ENCODE peak calls at places on chromosomes 7 and 10, in ten cellular contexts. One of them, this sample, is unnamed.

GRCh38 chr7:28151965-28152364 is 28.6 kb downstream of the JAZF1 start:
- DNase-seq in AG09309: no peak
- DNase-seq in GM19239: no peak
- DNase-seq in brain microvascular endothelial cell: peak
- DNase-seq in T-helper 2 cell: peak
- DNase-seq in fibroblast of mammary gland: peak
- DNase-seq in stimulated activated CD8-positive, alpha-beta memory T cell treated with anti-CD3 and anti-CD28 coated beads, Interleukin-7, amount 100 ng/mL, for 4 hours: no peak
- DNase-seq in GM04504: no peak
- DNase-seq in lower leg skin: no peak
- DNase-seq in SK-N-SH: no peak
- DNase-seq in this sample: no peak

GRCh38 chr7:99407849-99408346 is 499 bp downstream of the PDAP1 start:
- DNase-seq in AG09309: peak
- DNase-seq in GM19239: no peak
- DNase-seq in brain microvascular endothelial cell: peak
- DNase-seq in T-helper 2 cell: peak
- DNase-seq in fibroblast of mammary gland: peak
- DNase-seq in stimulated activated CD8-positive, alpha-beta memory T cell treated with anti-CD3 and anti-CD28 coated beads, Interleukin-7, amount 100 ng/mL, for 4 hours: peak
- DNase-seq in GM04504: peak
- DNase-seq in lower leg skin: peak
- DNase-seq in SK-N-SH: peak
- DNase-seq in this sample: peak

GRCh38 chr7:44325181-44325671 is at the start of gene CAMK2B:
- DNase-seq in AG09309: no peak
- DNase-seq in GM19239: no peak
- DNase-seq in brain microvascular endothelial cell: no peak
- DNase-seq in T-helper 2 cell: no peak
- DNase-seq in fibroblast of mammary gland: no peak
- DNase-seq in stimulated activated CD8-positive, alpha-beta memory T cell treated with anti-CD3 and anti-CD28 coated beads, Interleukin-7, amount 100 ng/mL, for 4 hours: no peak
- DNase-seq in GM04504: no peak
- DNase-seq in lower leg skin: no peak
- DNase-seq in SK-N-SH: peak
- DNase-seq in this sample: no peak

GRCh38 chr7:81190997-81191747 is 272.3 kb upstream of the SEMA3C start:
- DNase-seq in AG09309: no peak
- DNase-seq in GM19239: no peak
- DNase-seq in brain microvascular endothelial cell: peak
- DNase-seq in T-helper 2 cell: no peak
- DNase-seq in fibroblast of mammary gland: peak
- DNase-seq in stimulated activated CD8-positive, alpha-beta memory T cell treated with anti-CD3 and anti-CD28 coated beads, Interleukin-7, amount 100 ng/mL, for 4 hours: no peak
- DNase-seq in GM04504: no peak
- DNase-seq in lower leg skin: no peak
- DNase-seq in SK-N-SH: no peak
- DNase-seq in this sample: peak

GRCh38 chr7:105156731-105157130 is 142.7 kb downstream of the KMT2E start:
- DNase-seq in AG09309: peak
- DNase-seq in GM19239: no peak
- DNase-seq in brain microvascular endothelial cell: no peak
- DNase-seq in T-helper 2 cell: no peak
- DNase-seq in fibroblast of mammary gland: peak
- DNase-seq in stimulated activated CD8-positive, alpha-beta memory T cell treated with anti-CD3 and anti-CD28 coated beads, Interleukin-7, amount 100 ng/mL, for 4 hours: no peak
- DNase-seq in GM04504: no peak
- DNase-seq in lower leg skin: no peak
- DNase-seq in SK-N-SH: no peak
- DNase-seq in this sample: peak

GRCh38 chr10:43228783-43229207 is 38.1 kb downstream of the RASGEF1A start:
- DNase-seq in AG09309: no peak
- DNase-seq in GM19239: no peak
- DNase-seq in brain microvascular endothelial cell: no peak
- DNase-seq in T-helper 2 cell: no peak
- DNase-seq in fibroblast of mammary gland: no peak
- DNase-seq in stimulated activated CD8-positive, alpha-beta memory T cell treated with anti-CD3 and anti-CD28 coated beads, Interleukin-7, amount 100 ng/mL, for 4 hours: no peak
- DNase-seq in GM04504: no peak
- DNase-seq in lower leg skin: peak
- DNase-seq in SK-N-SH: no peak
- DNase-seq in this sample: no peak

GRCh38 chr7:155329225-155329624 is 31.5 kb downstream of the INSIG1 start:
- DNase-seq in AG09309: no peak
- DNase-seq in GM19239: no peak
- DNase-seq in brain microvascular endothelial cell: no peak
- DNase-seq in T-helper 2 cell: no peak
- DNase-seq in fibroblast of mammary gland: no peak
- DNase-seq in stimulated activated CD8-positive, alpha-beta memory T cell treated with anti-CD3 and anti-CD28 coated beads, Interleukin-7, amount 100 ng/mL, for 4 hours: no peak
- DNase-seq in GM04504: no peak
- DNase-seq in lower leg skin: no peak
- DNase-seq in SK-N-SH: no peak
- DNase-seq in this sample: no peak

GRCh38 chr7:98049034-98049433 is 57.6 kb upstream of the LMTK2 start:
- DNase-seq in AG09309: no peak
- DNase-seq in GM19239: no peak
- DNase-seq in brain microvascular endothelial cell: no peak
- DNase-seq in T-helper 2 cell: no peak
- DNase-seq in fibroblast of mammary gland: no peak
- DNase-seq in stimulated activated CD8-positive, alpha-beta memory T cell treated with anti-CD3 and anti-CD28 coated beads, Interleukin-7, amount 100 ng/mL, for 4 hours: no peak
- DNase-seq in GM04504: no peak
- DNase-seq in lower leg skin: no peak
- DNase-seq in SK-N-SH: no peak
- DNase-seq in this sample: no peak

GRCh38 chr10:101773923-101774588 is 1.9 kb downstream of the FGF8 start:
- DNase-seq in AG09309: no peak
- DNase-seq in GM19239: no peak
- DNase-seq in brain microvascular endothelial cell: no peak
- DNase-seq in T-helper 2 cell: no peak
- DNase-seq in fibroblast of mammary gland: no peak
- DNase-seq in stimulated activated CD8-positive, alpha-beta memory T cell treated with anti-CD3 and anti-CD28 coated beads, Interleukin-7, amount 100 ng/mL, for 4 hours: no peak
- DNase-seq in GM04504: no peak
- DNase-seq in lower leg skin: peak
- DNase-seq in SK-N-SH: peak
- DNase-seq in this sample: no peak

GRCh38 chr10:30915141-30915540 is 116.5 kb downstream of the ZNF438 start:
- DNase-seq in AG09309: peak
- DNase-seq in GM19239: no peak
- DNase-seq in brain microvascular endothelial cell: no peak
- DNase-seq in T-helper 2 cell: no peak
- DNase-seq in fibroblast of mammary gland: peak
- DNase-seq in stimulated activated CD8-positive, alpha-beta memory T cell treated with anti-CD3 and anti-CD28 coated beads, Interleukin-7, amount 100 ng/mL, for 4 hours: no peak
- DNase-seq in GM04504: no peak
- DNase-seq in lower leg skin: no peak
- DNase-seq in SK-N-SH: no peak
- DNase-seq in this sample: peak

GRCh38 chr10:13913890-13914289 is 327.1 kb downstream of the PRPF18 start:
- DNase-seq in AG09309: no peak
- DNase-seq in GM19239: no peak
- DNase-seq in brain microvascular endothelial cell: no peak
- DNase-seq in T-helper 2 cell: no peak
- DNase-seq in fibroblast of mammary gland: no peak
- DNase-seq in stimulated activated CD8-positive, alpha-beta memory T cell treated with anti-CD3 and anti-CD28 coated beads, Interleukin-7, amount 100 ng/mL, for 4 hours: no peak
- DNase-seq in GM04504: no peak
- DNase-seq in lower leg skin: no peak
- DNase-seq in SK-N-SH: no peak
- DNase-seq in this sample: no peak

GRCh38 chr10:85858776-85859515 is 507.6 kb downstream of the GRID1 start:
- DNase-seq in AG09309: no peak
- DNase-seq in GM19239: no peak
- DNase-seq in brain microvascular endothelial cell: no peak
- DNase-seq in T-helper 2 cell: no peak
- DNase-seq in fibroblast of mammary gland: peak
- DNase-seq in stimulated activated CD8-positive, alpha-beta memory T cell treated with anti-CD3 and anti-CD28 coated beads, Interleukin-7, amount 100 ng/mL, for 4 hours: no peak
- DNase-seq in GM04504: no peak
- DNase-seq in lower leg skin: no peak
- DNase-seq in SK-N-SH: no peak
- DNase-seq in this sample: no peak

GRCh38 chr7:38744746-38745145 is 113.6 kb upstream of the AMPH start:
- DNase-seq in AG09309: peak
- DNase-seq in GM19239: no peak
- DNase-seq in brain microvascular endothelial cell: peak
- DNase-seq in T-helper 2 cell: no peak
- DNase-seq in fibroblast of mammary gland: peak
- DNase-seq in stimulated activated CD8-positive, alpha-beta memory T cell treated with anti-CD3 and anti-CD28 coated beads, Interleukin-7, amount 100 ng/mL, for 4 hours: no peak
- DNase-seq in GM04504: peak
- DNase-seq in lower leg skin: no peak
- DNase-seq in SK-N-SH: no peak
- DNase-seq in this sample: peak

GRCh38 chr10:69317175-69318086 is 39.1 kb downstream of the HK1 start:
- DNase-seq in AG09309: no peak
- DNase-seq in GM19239: peak
- DNase-seq in brain microvascular endothelial cell: no peak
- DNase-seq in T-helper 2 cell: no peak
- DNase-seq in fibroblast of mammary gland: no peak
- DNase-seq in stimulated activated CD8-positive, alpha-beta memory T cell treated with anti-CD3 and anti-CD28 coated beads, Interleukin-7, amount 100 ng/mL, for 4 hours: no peak
- DNase-seq in GM04504: no peak
- DNase-seq in lower leg skin: no peak
- DNase-seq in SK-N-SH: no peak
- DNase-seq in this sample: no peak

GRCh38 chr10:71823356-71823755 is 27.7 kb downstream of the PSAP start:
- DNase-seq in AG09309: no peak
- DNase-seq in GM19239: no peak
- DNase-seq in brain microvascular endothelial cell: no peak
- DNase-seq in T-helper 2 cell: no peak
- DNase-seq in fibroblast of mammary gland: no peak
- DNase-seq in stimulated activated CD8-positive, alpha-beta memory T cell treated with anti-CD3 and anti-CD28 coated beads, Interleukin-7, amount 100 ng/mL, for 4 hours: no peak
- DNase-seq in GM04504: no peak
- DNase-seq in lower leg skin: no peak
- DNase-seq in SK-N-SH: no peak
- DNase-seq in this sample: no peak

GRCh38 chr10:120688928-120689327 is 162.2 kb upstream of the WDR11 start:
- DNase-seq in AG09309: no peak
- DNase-seq in GM19239: no peak
- DNase-seq in brain microvascular endothelial cell: no peak
- DNase-seq in T-helper 2 cell: no peak
- DNase-seq in fibroblast of mammary gland: no peak
- DNase-seq in stimulated activated CD8-positive, alpha-beta memory T cell treated with anti-CD3 and anti-CD28 coated beads, Interleukin-7, amount 100 ng/mL, for 4 hours: no peak
- DNase-seq in GM04504: no peak
- DNase-seq in lower leg skin: no peak
- DNase-seq in SK-N-SH: no peak
- DNase-seq in this sample: no peak

GRCh38 chr7:80018941-80019808 is 115.5 kb upstream of the GNAI1 start:
- DNase-seq in AG09309: no peak
- DNase-seq in GM19239: peak
- DNase-seq in brain microvascular endothelial cell: peak
- DNase-seq in T-helper 2 cell: no peak
- DNase-seq in fibroblast of mammary gland: peak
- DNase-seq in stimulated activated CD8-positive, alpha-beta memory T cell treated with anti-CD3 and anti-CD28 coated beads, Interleukin-7, amount 100 ng/mL, for 4 hours: no peak
- DNase-seq in GM04504: peak
- DNase-seq in lower leg skin: no peak
- DNase-seq in SK-N-SH: peak
- DNase-seq in this sample: peak

GRCh38 chr7:155455776-155456516 is 2.0 kb upstream of the EN2 start:
- DNase-seq in AG09309: no peak
- DNase-seq in GM19239: no peak
- DNase-seq in brain microvascular endothelial cell: no peak
- DNase-seq in T-helper 2 cell: no peak
- DNase-seq in fibroblast of mammary gland: no peak
- DNase-seq in stimulated activated CD8-positive, alpha-beta memory T cell treated with anti-CD3 and anti-CD28 coated beads, Interleukin-7, amount 100 ng/mL, for 4 hours: no peak
- DNase-seq in GM04504: no peak
- DNase-seq in lower leg skin: no peak
- DNase-seq in SK-N-SH: peak
- DNase-seq in this sample: no peak

GRCh38 chr10:114548662-114549061 is 109.4 kb downstream of the ABLIM1 start:
- DNase-seq in AG09309: peak
- DNase-seq in GM19239: no peak
- DNase-seq in brain microvascular endothelial cell: peak
- DNase-seq in T-helper 2 cell: no peak
- DNase-seq in fibroblast of mammary gland: peak
- DNase-seq in stimulated activated CD8-positive, alpha-beta memory T cell treated with anti-CD3 and anti-CD28 coated beads, Interleukin-7, amount 100 ng/mL, for 4 hours: no peak
- DNase-seq in GM04504: peak
- DNase-seq in lower leg skin: no peak
- DNase-seq in SK-N-SH: peak
- DNase-seq in this sample: peak

GRCh38 chr10:30092151-30092790 is 32.9 kb upstream of the JCAD start:
- DNase-seq in AG09309: no peak
- DNase-seq in GM19239: no peak
- DNase-seq in brain microvascular endothelial cell: peak
- DNase-seq in T-helper 2 cell: no peak
- DNase-seq in fibroblast of mammary gland: peak
- DNase-seq in stimulated activated CD8-positive, alpha-beta memory T cell treated with anti-CD3 and anti-CD28 coated beads, Interleukin-7, amount 100 ng/mL, for 4 hours: no peak
- DNase-seq in GM04504: no peak
- DNase-seq in lower leg skin: no peak
- DNase-seq in SK-N-SH: no peak
- DNase-seq in this sample: no peak

GRCh38 chr7:43302211-43302711 is 189.8 kb downstream of the HECW1 start:
- DNase-seq in AG09309: no peak
- DNase-seq in GM19239: no peak
- DNase-seq in brain microvascular endothelial cell: peak
- DNase-seq in T-helper 2 cell: no peak
- DNase-seq in fibroblast of mammary gland: peak
- DNase-seq in stimulated activated CD8-positive, alpha-beta memory T cell treated with anti-CD3 and anti-CD28 coated beads, Interleukin-7, amount 100 ng/mL, for 4 hours: no peak
- DNase-seq in GM04504: no peak
- DNase-seq in lower leg skin: no peak
- DNase-seq in SK-N-SH: no peak
- DNase-seq in this sample: no peak

GRCh38 chr10:77219046-77219445 is 418.6 kb downstream of the KCNMA1 start:
- DNase-seq in AG09309: no peak
- DNase-seq in GM19239: no peak
- DNase-seq in brain microvascular endothelial cell: no peak
- DNase-seq in T-helper 2 cell: no peak
- DNase-seq in fibroblast of mammary gland: no peak
- DNase-seq in stimulated activated CD8-positive, alpha-beta memory T cell treated with anti-CD3 and anti-CD28 coated beads, Interleukin-7, amount 100 ng/mL, for 4 hours: no peak
- DNase-seq in GM04504: no peak
- DNase-seq in lower leg skin: no peak
- DNase-seq in SK-N-SH: no peak
- DNase-seq in this sample: no peak

GRCh38 chr10:46543379-46544014 is 13.0 kb downstream of the GPRIN2 start:
- DNase-seq in AG09309: no peak
- DNase-seq in GM19239: no peak
- DNase-seq in brain microvascular endothelial cell: no peak
- DNase-seq in T-helper 2 cell: no peak
- DNase-seq in fibroblast of mammary gland: no peak
- DNase-seq in stimulated activated CD8-positive, alpha-beta memory T cell treated with anti-CD3 and anti-CD28 coated beads, Interleukin-7, amount 100 ng/mL, for 4 hours: no peak
- DNase-seq in GM04504: no peak
- DNase-seq in lower leg skin: peak
- DNase-seq in SK-N-SH: peak
- DNase-seq in this sample: no peak

GRCh38 chr10:120776442-120776841 is 74.7 kb upstream of the WDR11 start:
- DNase-seq in AG09309: no peak
- DNase-seq in GM19239: no peak
- DNase-seq in brain microvascular endothelial cell: no peak
- DNase-seq in T-helper 2 cell: no peak
- DNase-seq in fibroblast of mammary gland: no peak
- DNase-seq in stimulated activated CD8-positive, alpha-beta memory T cell treated with anti-CD3 and anti-CD28 coated beads, Interleukin-7, amount 100 ng/mL, for 4 hours: no peak
- DNase-seq in GM04504: no peak
- DNase-seq in lower leg skin: no peak
- DNase-seq in SK-N-SH: peak
- DNase-seq in this sample: no peak

GRCh38 chr7:106493041-106493731 is 167.8 kb downstream of the CCDC71L start:
- DNase-seq in AG09309: no peak
- DNase-seq in GM19239: no peak
- DNase-seq in brain microvascular endothelial cell: no peak
- DNase-seq in T-helper 2 cell: no peak
- DNase-seq in fibroblast of mammary gland: no peak
- DNase-seq in stimulated activated CD8-positive, alpha-beta memory T cell treated with anti-CD3 and anti-CD28 coated beads, Interleukin-7, amount 100 ng/mL, for 4 hours: no peak
- DNase-seq in GM04504: no peak
- DNase-seq in lower leg skin: no peak
- DNase-seq in SK-N-SH: no peak
- DNase-seq in this sample: no peak

GRCh38 chr7:21542891-21543527 is at the start of gene DNAH11:
- DNase-seq in AG09309: no peak
- DNase-seq in GM19239: no peak
- DNase-seq in brain microvascular endothelial cell: no peak
- DNase-seq in T-helper 2 cell: no peak
- DNase-seq in fibroblast of mammary gland: peak
- DNase-seq in stimulated activated CD8-positive, alpha-beta memory T cell treated with anti-CD3 and anti-CD28 coated beads, Interleukin-7, amount 100 ng/mL, for 4 hours: no peak
- DNase-seq in GM04504: no peak
- DNase-seq in lower leg skin: no peak
- DNase-seq in SK-N-SH: peak
- DNase-seq in this sample: no peak

GRCh38 chr10:102608487-102608886 is 35.8 kb upstream of the TRIM8 start:
- DNase-seq in AG09309: no peak
- DNase-seq in GM19239: peak
- DNase-seq in brain microvascular endothelial cell: no peak
- DNase-seq in T-helper 2 cell: no peak
- DNase-seq in fibroblast of mammary gland: no peak
- DNase-seq in stimulated activated CD8-positive, alpha-beta memory T cell treated with anti-CD3 and anti-CD28 coated beads, Interleukin-7, amount 100 ng/mL, for 4 hours: no peak
- DNase-seq in GM04504: no peak
- DNase-seq in lower leg skin: no peak
- DNase-seq in SK-N-SH: no peak
- DNase-seq in this sample: no peak

GRCh38 chr10:118980870-118981269 is 48.6 kb upstream of the NANOS1 start:
- DNase-seq in AG09309: no peak
- DNase-seq in GM19239: no peak
- DNase-seq in brain microvascular endothelial cell: no peak
- DNase-seq in T-helper 2 cell: no peak
- DNase-seq in fibroblast of mammary gland: peak
- DNase-seq in stimulated activated CD8-positive, alpha-beta memory T cell treated with anti-CD3 and anti-CD28 coated beads, Interleukin-7, amount 100 ng/mL, for 4 hours: no peak
- DNase-seq in GM04504: no peak
- DNase-seq in lower leg skin: peak
- DNase-seq in SK-N-SH: no peak
- DNase-seq in this sample: peak